ENCODE peak calls at places on chromosome 2, in seven cellular contexts. A, E, K, B, Y, V and L are unnamed samples.

GRCh38 chr2:236972491-236973379 is 113.0 kb upstream of the COPS8 start:
- DNase-seq in Y (peak), B (peak), V (no peak), K (peak), A (peak), E (peak), L (no peak)

GRCh38 chr2:55358451-55358850 is 61.2 kb downstream of the CCDC88A start:
- DNase-seq in Y (no peak), K (no peak), E (no peak), V (no peak), B (no peak), A (no peak), L (no peak)

GRCh38 chr2:221958224-221958623 is 340.6 kb downstream of the PAX3 start:
- DNase-seq in E (no peak), Y (peak), B (no peak), V (no peak), A (no peak), K (no peak), L (no peak)

GRCh38 chr2:63544017-63544627 is 44.2 kb downstream of the WDPCP start:
- DNase-seq in E (peak), B (no peak), K (peak), Y (no peak), A (peak), V (no peak), L (no peak)

GRCh38 chr2:21288732-21289506 is 165.2 kb downstream of the TDRD15 start:
- DNase-seq in V (no peak), Y (no peak), K (peak), B (no peak), E (no peak), A (no peak), L (no peak)

GRCh38 chr2:142989276-142990204 is 112.1 kb downstream of the KYNU start:
- DNase-seq in Y (peak), B (no peak), V (no peak), E (peak), A (peak), K (peak), L (no peak)

GRCh38 chr2:54482725-54483124 is 26.6 kb downstream of the SPTBN1 start:
- DNase-seq in K (peak), A (peak), E (no peak), B (no peak), V (no peak), Y (peak), L (peak)

GRCh38 chr2:124024491-124025348 is at the start of gene CNTNAP5:
- DNase-seq in B (peak), E (peak), V (peak), A (no peak), Y (peak), K (peak), L (peak)

GRCh38 chr2:205678743-205679142 is 3.6 kb upstream of the NRP2 start:
- DNase-seq in A (no peak), K (no peak), Y (no peak), E (peak), V (peak), B (no peak), L (no peak)

GRCh38 chr2:112229365-112229764 is 25.5 kb downstream of the ZC3H8 start:
- DNase-seq in K (no peak), Y (no peak), E (no peak), A (no peak), B (no peak), V (no peak), L (no peak)

GRCh38 chr2:36701391-36701795 is 4.9 kb downstream of the VIT start:
- DNase-seq in A (peak), Y (peak), E (peak), B (no peak), V (peak), K (no peak), L (no peak)

GRCh38 chr2:29110916-29111315 is 4.3 kb upstream of the CLIP4 start:
- DNase-seq in K (no peak), Y (no peak), A (peak), V (no peak), E (peak), B (no peak), L (no peak)

GRCh38 chr2:223725494-223725893 is 111.9 kb downstream of the AP1S3 start:
- DNase-seq in Y (peak), A (peak), E (peak), V (peak), B (peak), K (peak), L (peak)

GRCh38 chr2:98911376-98912154 is 24.5 kb downstream of the CRACDL start:
- DNase-seq in K (no peak), B (no peak), Y (no peak), E (no peak), V (peak), A (peak), L (no peak)

GRCh38 chr2:189648846-189649529 is 12.3 kb upstream of the ASNSD1 start:
- DNase-seq in Y (no peak), B (no peak), V (no peak), K (peak), E (no peak), A (peak), L (no peak)

GRCh38 chr2:104406273-104406726 is 447.6 kb upstream of the POU3F3 start:
- DNase-seq in Y (no peak), E (no peak), A (no peak), K (no peak), B (no peak), V (no peak), L (no peak)

GRCh38 chr2:33770023-33770422 is 170.9 kb upstream of the FAM98A start:
- DNase-seq in V (no peak), E (no peak), K (no peak), A (no peak), B (no peak), Y (peak), L (no peak)

GRCh38 chr2:43513796-43514195 is 82.0 kb downstream of the THADA start:
- DNase-seq in A (no peak), V (no peak), B (no peak), Y (no peak), K (no peak), E (no peak), L (no peak)

GRCh38 chr2:236642584-236643291 is 73.1 kb downstream of the ACKR3 start:
- DNase-seq in Y (peak), K (peak), E (peak), V (no peak), A (peak), B (peak), L (no peak)

GRCh38 chr2:53770264-53770663 is 2.7 kb downstream of the CHAC2 start:
- DNase-seq in A (no peak), E (no peak), B (no peak), K (no peak), V (no peak), Y (no peak), L (no peak)

GRCh38 chr2:132589060-132589765 is 80.8 kb downstream of the LYPD1 start:
- DNase-seq in A (no peak), B (no peak), E (no peak), Y (no peak), K (no peak), V (peak), L (peak)

GRCh38 chr2:158497486-158497885 is 40.7 kb downstream of the PKP4 start:
- DNase-seq in Y (no peak), E (peak), V (no peak), B (no peak), K (no peak), A (peak), L (no peak)

GRCh38 chr2:42828487-42829416 is 36.4 kb upstream of the HAAO start:
- DNase-seq in A (peak), K (peak), B (peak), V (peak), Y (peak), E (peak), L (peak)

GRCh38 chr2:189696223-189696622 is 21.8 kb downstream of the ANKAR start:
- DNase-seq in B (no peak), K (no peak), Y (no peak), V (no peak), E (no peak), A (no peak), L (no peak)

GRCh38 chr2:234964631-234965461 is 13.0 kb downstream of the SH3BP4 start:
- DNase-seq in V (no peak), E (no peak), Y (no peak), B (no peak), A (no peak), K (peak), L (no peak)

GRCh38 chr2:62774555-62775366 is 69.2 kb downstream of the EHBP1 start:
- DNase-seq in E (peak), K (peak), B (no peak), Y (peak), A (peak), V (no peak), L (peak)

GRCh38 chr2:72827999-72828646 is 2.3 kb upstream of the EXOC6B start:
- DNase-seq in E (peak), A (peak), B (no peak), Y (peak), V (no peak), K (peak), L (no peak)

GRCh38 chr2:118266086-118266485 is 177.8 kb downstream of the INSIG2 start:
- DNase-seq in B (no peak), K (no peak), Y (no peak), V (no peak), E (no peak), A (no peak), L (no peak)

GRCh38 chr2:169222665-169223064 is 139.7 kb downstream of the LRP2 start:
- DNase-seq in V (no peak), K (no peak), E (no peak), Y (no peak), A (no peak), B (no peak), L (no peak)

GRCh38 chr2:172554352-172555271 is 1.3 kb upstream of the PDK1 start:
- DNase-seq in Y (peak), B (no peak), E (peak), V (no peak), A (no peak), K (no peak), L (no peak)

GRCh38 chr2:180573951-180574350 is 406.5 kb upstream of the UBE2E3 start:
- DNase-seq in A (peak), B (no peak), Y (no peak), E (peak), V (no peak), K (no peak), L (no peak)

GRCh38 chr2:206432432-206433082 is 10.8 kb upstream of the ADAM23 start:
- DNase-seq in A (no peak), E (no peak), Y (no peak), K (no peak), B (no peak), V (no peak), L (no peak)

GRCh38 chr2:223970343-223971128 is 13.3 kb downstream of the MRPL44 start:
- DNase-seq in Y (peak), E (peak), B (no peak), K (peak), A (peak), V (peak), L (peak)

GRCh38 chr2:112189001-112189556 is 50.9 kb downstream of the FBLN7 start:
- DNase-seq in V (no peak), Y (no peak), A (no peak), K (no peak), E (no peak), B (no peak), L (no peak)

GRCh38 chr2:237242091-237242536 is 156.4 kb downstream of the COPS8 start:
- DNase-seq in Y (no peak), V (no peak), B (no peak), E (peak), A (peak), K (no peak), L (no peak)

GRCh38 chr2:233460726-233461431 is 105.7 kb downstream of the USP40 start:
- DNase-seq in V (no peak), K (no peak), Y (no peak), E (no peak), B (no peak), A (no peak), L (no peak)

GRCh38 chr2:84970956-84971798 is at the start of gene KCMF1:
- DNase-seq in V (peak), A (peak), K (peak), E (peak), B (peak), Y (peak), L (peak)

GRCh38 chr2:128169497-128169896 is 78.5 kb downstream of the UGGT1 start:
- DNase-seq in B (no peak), Y (no peak), V (no peak), K (peak), A (peak), E (no peak), L (no peak)

GRCh38 chr2:23330214-23330613 is 54.8 kb upstream of the KLHL29 start:
- DNase-seq in A (peak), V (peak), Y (peak), E (peak), B (peak), K (peak), L (peak)

DNA sequence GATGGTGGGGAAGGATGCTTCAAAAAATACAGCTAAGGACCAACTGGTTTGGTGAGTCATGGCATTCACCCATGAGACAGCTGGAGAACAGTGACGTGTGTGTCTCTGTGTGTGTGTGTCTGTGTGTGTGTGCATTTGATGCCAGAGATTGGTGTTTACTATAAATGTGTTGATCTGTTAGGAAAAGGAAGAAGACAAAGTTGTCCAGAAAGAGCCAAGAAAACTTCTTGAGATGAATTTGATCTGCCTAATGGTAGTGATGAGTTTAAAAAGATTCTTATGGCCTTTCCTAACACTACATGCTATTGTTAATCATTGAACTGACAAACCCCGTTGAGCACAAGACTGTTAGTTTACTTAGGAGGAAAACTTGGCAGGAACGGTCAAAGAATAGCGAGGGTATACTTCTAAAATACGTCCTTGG is 36.4 kb upstream of the IL1R1 start:
- DNase-seq in E (peak), K (peak), B (no peak), A (peak), Y (no peak), V (no peak), L (no peak)
- H3K27ac ChIP-seq in E (no peak), K (peak), B (no peak), A (peak), Y (no peak), V (no peak), L (no peak)

DNA sequence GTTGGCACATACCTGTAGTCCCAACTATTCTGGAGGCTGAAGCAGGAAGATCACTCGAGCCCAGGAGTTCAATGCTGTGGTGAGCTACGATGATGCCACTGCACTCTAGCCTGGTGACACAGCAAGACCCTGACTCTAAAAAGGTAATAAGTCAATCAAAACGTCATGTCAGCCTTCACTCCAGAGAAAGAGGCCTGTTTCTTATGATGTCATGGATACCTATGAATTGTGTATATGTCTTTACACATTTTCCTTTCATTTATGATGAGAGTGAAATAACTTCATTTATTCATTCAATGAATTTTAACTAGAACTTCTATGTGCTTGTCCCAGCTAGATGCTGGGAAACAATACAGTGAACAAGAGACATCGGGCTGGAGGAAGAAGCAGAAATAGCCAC is 25.0 kb upstream of the ID2 start:
- DNase-seq in B (no peak), V (no peak), Y (no peak), E (no peak), K (no peak), A (no peak), L (no peak)
- H3K23ac ChIP-seq in B (no peak), V (no peak), Y (no peak), E (no peak), K (no peak), A (no peak), L (no peak)

GRCh38 chr2:26043109-26043508 is 9.2 kb downstream of the RAB10 start:
- DNase-seq in B (no peak), V (no peak), K (no peak), E (no peak), A (no peak), Y (no peak), L (no peak)

GRCh38 chr2:26049641-26050040 is 15.8 kb downstream of the RAB10 start:
- DNase-seq in B (no peak), Y (no peak), A (no peak), E (no peak), V (no peak), K (no peak), L (no peak)

GRCh38 chr2:26039603-26040367 is 5.9 kb downstream of the RAB10 start:
- DNase-seq in E (peak), V (no peak), K (no peak), A (no peak), Y (no peak), B (no peak), L (no peak)

GRCh38 chr2:26048791-26049190 is 14.9 kb downstream of the RAB10 start:
- DNase-seq in K (no peak), E (no peak), A (no peak), V (no peak), B (no peak), Y (no peak), L (no peak)

DNA sequence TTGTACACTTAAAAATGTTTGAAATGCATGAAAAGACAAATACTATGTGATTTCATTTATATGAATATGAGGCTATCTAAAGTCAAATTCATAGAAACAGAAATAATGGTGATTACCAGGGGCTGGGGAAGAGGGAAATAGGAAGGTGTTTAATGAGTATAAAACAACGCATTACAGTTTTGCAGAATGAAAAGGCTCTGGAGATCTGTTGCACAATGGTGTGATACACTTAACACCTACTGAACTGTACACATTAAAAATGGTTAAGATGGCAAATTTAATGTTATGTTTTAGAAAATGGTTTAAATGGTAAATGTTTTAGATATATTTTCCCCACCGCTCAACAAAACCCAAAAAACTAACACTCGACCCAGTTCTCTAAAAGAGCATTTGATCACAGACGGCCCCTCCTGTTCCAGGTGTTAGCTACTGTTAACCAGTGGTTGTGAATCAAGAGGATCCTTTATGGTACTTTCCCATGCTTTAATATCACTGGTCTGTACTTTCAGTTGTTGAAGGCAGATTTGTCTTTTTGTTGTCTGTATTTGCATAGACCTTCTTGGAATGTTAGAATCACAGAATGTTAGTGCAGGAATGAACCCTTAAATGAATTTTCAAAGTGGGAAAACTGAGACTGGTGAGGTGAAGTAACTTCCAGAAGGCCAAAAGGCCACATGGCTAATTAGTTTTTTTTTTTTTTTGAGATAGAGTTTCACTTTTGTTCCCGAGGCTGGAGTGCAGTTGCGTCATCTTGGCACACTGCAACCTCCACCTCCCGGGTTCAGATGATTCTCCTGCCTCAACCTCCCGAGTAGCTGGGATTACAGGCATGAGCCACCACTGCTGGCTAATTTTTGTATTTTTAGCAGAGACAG is 10.2 kb downstream of the RAB10 start:
- DNase-seq in B (no peak), A (no peak), K (peak), Y (no peak), E (peak), V (no peak), L (no peak)
- H3K27ac ChIP-seq in B (no peak), A (no peak), K (no peak), Y (no peak), E (no peak), V (no peak), L (no peak)

GRCh38 chr2:119625226-119625625 is 53.8 kb upstream of the TMEM177 start:
- DNase-seq in K (no peak), E (no peak), Y (no peak), B (no peak), V (no peak), A (no peak), L (no peak)
- H3K23ac ChIP-seq in K (no peak), E (no peak), Y (no peak), B (no peak), V (no peak), A (no peak), L (no peak)